ENCODE peak calls at places on chromosomes 5 and 9, in nine cellular contexts. One of them, this sample, is unnamed. For H3K4me1, the result is how much of the 10 kb centered on the place peaks cover.

GRCh38 chr5:171412186-171412585 is 7.3 kb upstream of the FGF18 start:
- DNase-seq in fibroblast of lung: no peak
- DNase-seq in tibial nerve: no peak
- DNase-seq in GM23338: no peak
- DNase-seq in adrenal gland: no peak
- DNase-seq in A549: no peak
- DNase-seq in endodermal cell: no peak
- DNase-seq in keratinocyte: no peak
- DNase-seq in CD8-positive, alpha-beta memory T cell: no peak
- DNase-seq in this sample: no peak

GRCh38 chr5:175737481-175737880 is 79.6 kb downstream of the HRH2 start:
- DNase-seq in fibroblast of lung: no peak
- DNase-seq in tibial nerve: no peak
- DNase-seq in GM23338: no peak
- DNase-seq in adrenal gland: no peak
- DNase-seq in A549: no peak
- DNase-seq in endodermal cell: no peak
- DNase-seq in keratinocyte: no peak
- DNase-seq in CD8-positive, alpha-beta memory T cell: no peak
- DNase-seq in this sample: no peak

GRCh38 chr5:65790371-65791163 is 68.6 kb downstream of the NLN start:
- DNase-seq in fibroblast of lung: no peak
- DNase-seq in tibial nerve: no peak
- DNase-seq in GM23338: no peak
- DNase-seq in adrenal gland: no peak
- DNase-seq in A549: no peak
- DNase-seq in endodermal cell: no peak
- DNase-seq in keratinocyte: no peak
- DNase-seq in CD8-positive, alpha-beta memory T cell: no peak
- DNase-seq in this sample: no peak

GRCh38 chr9:34178698-34179527 is at the start of gene UBAP1:
- DNase-seq in fibroblast of lung: peak
- DNase-seq in tibial nerve: peak
- DNase-seq in GM23338: peak
- DNase-seq in adrenal gland: peak
- DNase-seq in A549: peak
- DNase-seq in endodermal cell: peak
- DNase-seq in keratinocyte: peak
- DNase-seq in CD8-positive, alpha-beta memory T cell: peak
- DNase-seq in this sample: peak

GRCh38 chr9:91220021-91220420 is 141.7 kb downstream of the AUH start:
- DNase-seq in fibroblast of lung: no peak
- DNase-seq in tibial nerve: no peak
- DNase-seq in GM23338: no peak
- DNase-seq in adrenal gland: no peak
- DNase-seq in A549: no peak
- DNase-seq in endodermal cell: no peak
- DNase-seq in keratinocyte: no peak
- DNase-seq in CD8-positive, alpha-beta memory T cell: no peak
- DNase-seq in this sample: no peak

GRCh38 chr5:33476992-33477391 is 36.2 kb downstream of the TARS1 start:
- DNase-seq in fibroblast of lung: peak
- DNase-seq in tibial nerve: no peak
- DNase-seq in GM23338: no peak
- DNase-seq in adrenal gland: no peak
- DNase-seq in A549: no peak
- DNase-seq in endodermal cell: no peak
- DNase-seq in keratinocyte: no peak
- DNase-seq in CD8-positive, alpha-beta memory T cell: no peak
- DNase-seq in this sample: no peak

GRCh38 chr9:135139366-135139965 is 52.0 kb downstream of the OLFM1 start:
- DNase-seq in fibroblast of lung: no peak
- DNase-seq in tibial nerve: no peak
- DNase-seq in GM23338: peak
- DNase-seq in adrenal gland: no peak
- DNase-seq in A549: no peak
- DNase-seq in endodermal cell: no peak
- DNase-seq in keratinocyte: no peak
- DNase-seq in CD8-positive, alpha-beta memory T cell: no peak
- DNase-seq in this sample: no peak

GRCh38 chr9:34158362-34158869 is 20.4 kb upstream of the UBAP1 start:
- DNase-seq in fibroblast of lung: peak
- DNase-seq in tibial nerve: no peak
- DNase-seq in GM23338: no peak
- DNase-seq in adrenal gland: no peak
- DNase-seq in A549: peak
- DNase-seq in endodermal cell: no peak
- DNase-seq in keratinocyte: peak
- DNase-seq in CD8-positive, alpha-beta memory T cell: no peak
- DNase-seq in this sample: no peak

GRCh38 chr9:135610290-135611141 is 28.8 kb downstream of the GLT6D1 start:
- DNase-seq in fibroblast of lung: no peak
- DNase-seq in tibial nerve: no peak
- DNase-seq in GM23338: no peak
- DNase-seq in adrenal gland: peak
- DNase-seq in A549: no peak
- DNase-seq in endodermal cell: no peak
- DNase-seq in keratinocyte: no peak
- DNase-seq in CD8-positive, alpha-beta memory T cell: no peak
- DNase-seq in this sample: no peak

GRCh38 chr9:38067892-38068615 is 973 bp downstream of the SHB start:
- DNase-seq in fibroblast of lung: peak
- DNase-seq in tibial nerve: no peak
- DNase-seq in GM23338: peak
- DNase-seq in adrenal gland: no peak
- DNase-seq in A549: no peak
- DNase-seq in endodermal cell: peak
- DNase-seq in keratinocyte: no peak
- DNase-seq in CD8-positive, alpha-beta memory T cell: no peak
- DNase-seq in this sample: no peak

GRCh38 chr9:38066907-38067610 is 2.0 kb downstream of the SHB start:
- DNase-seq in fibroblast of lung: peak
- DNase-seq in tibial nerve: no peak
- DNase-seq in GM23338: peak
- DNase-seq in adrenal gland: peak
- DNase-seq in A549: no peak
- DNase-seq in endodermal cell: peak
- DNase-seq in keratinocyte: no peak
- DNase-seq in CD8-positive, alpha-beta memory T cell: peak
- DNase-seq in this sample: peak

GRCh38 chr9:38068616-38068865 is 486 bp downstream of the SHB start:
- DNase-seq in fibroblast of lung: peak
- DNase-seq in tibial nerve: no peak
- DNase-seq in GM23338: peak
- DNase-seq in adrenal gland: no peak
- DNase-seq in A549: peak
- DNase-seq in endodermal cell: peak
- DNase-seq in keratinocyte: no peak
- DNase-seq in CD8-positive, alpha-beta memory T cell: peak
- DNase-seq in this sample: peak

GRCh38 chr9:38066167-38066906 is 2.7 kb downstream of the SHB start:
- DNase-seq in fibroblast of lung: no peak
- DNase-seq in tibial nerve: no peak
- DNase-seq in GM23338: peak
- DNase-seq in adrenal gland: no peak
- DNase-seq in A549: no peak
- DNase-seq in endodermal cell: no peak
- DNase-seq in keratinocyte: no peak
- DNase-seq in CD8-positive, alpha-beta memory T cell: no peak
- DNase-seq in this sample: no peak

DNA sequence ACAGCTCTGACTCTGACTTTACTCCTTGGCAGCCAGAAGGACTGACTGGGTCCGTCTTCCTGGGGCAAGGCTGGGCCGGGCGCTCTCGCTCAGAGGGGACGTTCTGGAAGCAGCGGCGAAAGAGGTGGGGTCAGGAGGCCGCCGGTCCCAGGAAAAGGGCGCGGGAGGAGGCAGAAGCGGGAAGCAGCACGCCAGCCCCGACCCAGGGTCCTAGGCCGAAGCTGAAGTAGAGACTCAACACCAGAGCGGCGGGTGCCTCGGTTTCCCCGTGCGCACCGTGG is 1.5 kb downstream of the SHB start:
- DNase-seq in fibroblast of lung: no peak
- DNase-seq in tibial nerve: no peak
- DNase-seq in GM23338: peak
- DNase-seq in adrenal gland: no peak
- DNase-seq in A549: no peak
- DNase-seq in endodermal cell: no peak
- DNase-seq in keratinocyte: no peak
- DNase-seq in CD8-positive, alpha-beta memory T cell: no peak
- DNase-seq in this sample: no peak
- H3K27ac ChIP-seq in fibroblast of lung: peak
- H3K27ac ChIP-seq in tibial nerve: peak
- H3K27ac ChIP-seq in GM23338: no peak
- H3K27ac ChIP-seq in adrenal gland: peak
- H3K27ac ChIP-seq in A549: peak
- H3K27ac ChIP-seq in endodermal cell: no peak
- H3K27ac ChIP-seq in keratinocyte: peak
- H3K27ac ChIP-seq in CD8-positive, alpha-beta memory T cell: peak
- H3K27ac ChIP-seq in this sample: no peak

GRCh38 chr5:119319401-119319800 is 36.4 kb upstream of the TNFAIP8 start:
- DNase-seq in fibroblast of lung: no peak
- DNase-seq in tibial nerve: no peak
- DNase-seq in GM23338: no peak
- DNase-seq in adrenal gland: no peak
- DNase-seq in A549: no peak
- DNase-seq in endodermal cell: no peak
- DNase-seq in keratinocyte: no peak
- DNase-seq in CD8-positive, alpha-beta memory T cell: no peak
- DNase-seq in this sample: no peak
- H3K4me1 ChIP-seq in fibroblast of lung: under half
- H3K4me1 ChIP-seq in tibial nerve: under half
- H3K4me1 ChIP-seq in GM23338: under half
- H3K4me1 ChIP-seq in adrenal gland: under half
- H3K4me1 ChIP-seq in A549: under half
- H3K4me1 ChIP-seq in endodermal cell: under half
- H3K4me1 ChIP-seq in keratinocyte: under half
- H3K4me1 ChIP-seq in CD8-positive, alpha-beta memory T cell: half or more
- H3K4me1 ChIP-seq in this sample: half or more

GRCh38 chr5:141135718-141136266 is 786 bp downstream of the PCDHB5 start:
- DNase-seq in fibroblast of lung: no peak
- DNase-seq in tibial nerve: no peak
- DNase-seq in GM23338: no peak
- DNase-seq in adrenal gland: no peak
- DNase-seq in A549: no peak
- DNase-seq in endodermal cell: peak
- DNase-seq in keratinocyte: no peak
- DNase-seq in CD8-positive, alpha-beta memory T cell: no peak
- DNase-seq in this sample: no peak

GRCh38 chr5:141135030-141135717 is at the start of gene PCDHB5:
- DNase-seq in fibroblast of lung: peak
- DNase-seq in tibial nerve: no peak
- DNase-seq in GM23338: peak
- DNase-seq in adrenal gland: no peak
- DNase-seq in A549: peak
- DNase-seq in endodermal cell: peak
- DNase-seq in keratinocyte: no peak
- DNase-seq in CD8-positive, alpha-beta memory T cell: no peak
- DNase-seq in this sample: no peak
- H3K4me3 ChIP-seq in fibroblast of lung: no peak
- H3K4me3 ChIP-seq in tibial nerve: peak
- H3K4me3 ChIP-seq in GM23338: peak
- H3K4me3 ChIP-seq in adrenal gland: no peak
- H3K4me3 ChIP-seq in A549: peak
- H3K4me3 ChIP-seq in endodermal cell: peak
- H3K4me3 ChIP-seq in keratinocyte: peak
- H3K4me3 ChIP-seq in CD8-positive, alpha-beta memory T cell: no peak
- H3K4me3 ChIP-seq in this sample: peak

GRCh38 chr9:85427749-85428148 is 314.0 kb downstream of the AGTPBP1 start:
- DNase-seq in fibroblast of lung: no peak
- DNase-seq in tibial nerve: no peak
- DNase-seq in GM23338: no peak
- DNase-seq in adrenal gland: no peak
- DNase-seq in A549: no peak
- DNase-seq in endodermal cell: no peak
- DNase-seq in keratinocyte: no peak
- DNase-seq in CD8-positive, alpha-beta memory T cell: no peak
- DNase-seq in this sample: no peak
- H3K27ac ChIP-seq in fibroblast of lung: no peak
- H3K27ac ChIP-seq in tibial nerve: no peak
- H3K27ac ChIP-seq in GM23338: no peak
- H3K27ac ChIP-seq in adrenal gland: no peak
- H3K27ac ChIP-seq in A549: no peak
- H3K27ac ChIP-seq in endodermal cell: peak
- H3K27ac ChIP-seq in keratinocyte: no peak
- H3K27ac ChIP-seq in CD8-positive, alpha-beta memory T cell: no peak
- H3K27ac ChIP-seq in this sample: no peak